ENCODE peak calls at places on chromosomes 7 and 10, in nine cellular contexts. X, R, C, J, A, Z, N, B and T are unnamed samples.

GRCh38 chr10:50988792-50989191 is 85.5 kb upstream of the PRKG1 start:
- DNase-seq in X (no peak), R (no peak), C (peak; percentile 19), J (peak; percentile 80), A (no peak), Z (no peak), N (peak; percentile 80), B (no peak), T (no peak)

GRCh38 chr7:21538936-21539335 is 3.9 kb upstream of the DNAH11 start:
- DNase-seq in X (no peak), R (no peak), C (no peak), J (no peak), A (no peak), Z (no peak), N (no peak), B (no peak), T (no peak)

GRCh38 chr7:1852781-1853618 is 182.9 kb downstream of the ELFN1 start:
- DNase-seq in X (no peak), R (no peak), C (no peak), J (no peak), A (no peak), Z (no peak), N (no peak), B (no peak), T (peak; percentile 72)

GRCh38 chr7:90933984-90934383 is 330.2 kb upstream of the FZD1 start:
- DNase-seq in X (no peak), R (no peak), C (no peak), J (no peak), A (no peak), Z (no peak), N (no peak), B (no peak), T (no peak)

GRCh38 chr7:34523233-34523918 is 134.6 kb upstream of the NPSR1 start:
- DNase-seq in X (no peak), R (no peak), C (no peak), J (no peak), A (no peak), Z (no peak), N (no peak), B (no peak), T (no peak)

GRCh38 chr10:23198940-23199767 is 7.0 kb downstream of the PTF1A start:
- DNase-seq in X (no peak), R (no peak), C (peak; percentile 74), J (no peak), A (no peak), Z (no peak), N (no peak), B (no peak), T (no peak)

GRCh38 chr7:7254908-7255307 is 72.6 kb downstream of the C1GALT1 start:
- DNase-seq in X (no peak), R (no peak), C (no peak), J (no peak), A (no peak), Z (no peak), N (no peak), B (no peak), T (no peak)

GRCh38 chr7:90621130-90621891 is 25.2 kb downstream of the CDK14 start:
- DNase-seq in X (no peak), R (no peak), C (no peak), J (no peak), A (no peak), Z (no peak), N (peak; percentile 25), B (no peak), T (no peak)

GRCh38 chr7:158368449-158368848 is 219.2 kb downstream of the PTPRN2 start:
- DNase-seq in X (no peak), R (no peak), C (no peak), J (no peak), A (no peak), Z (no peak), N (no peak), B (no peak), T (peak; percentile 52)

GRCh38 chr10:10138685-10139084 is 879.0 kb upstream of the CELF2 start:
- DNase-seq in X (no peak), R (no peak), C (no peak), J (no peak), A (no peak), Z (no peak), N (peak; percentile 4), B (no peak), T (no peak)

GRCh38 chr10:62019685-62020361 is 118.3 kb downstream of the ARID5B start:
- DNase-seq in X (no peak), R (no peak), C (no peak), J (no peak), A (no peak), Z (no peak), N (peak; percentile 52), B (no peak), T (no peak)

GRCh38 chr10:74967850-74968620 is 141.6 kb downstream of the KAT6B start:
- DNase-seq in X (no peak), R (peak; percentile 43), C (no peak), J (peak; percentile 70), A (no peak), Z (no peak), N (peak; percentile 24), B (no peak), T (no peak)

GRCh38 chr10:5381187-5381586 is 16.4 kb downstream of the UCN3 start:
- DNase-seq in X (no peak), R (no peak), C (no peak), J (no peak), A (no peak), Z (no peak), N (no peak), B (no peak), T (no peak)

GRCh38 chr10:75035975-75036708 is 75.3 kb upstream of the SAMD8 start:
- DNase-seq in X (no peak), R (no peak), C (no peak), J (peak; percentile 22), A (no peak), Z (no peak), N (peak; percentile 69), B (no peak), T (no peak)

GRCh38 chr10:25934673-25935139 is 677 bp downstream of the MYO3A start:
- DNase-seq in X (peak; percentile 18), R (peak; percentile 33), C (peak; percentile 61), J (no peak), A (no peak), Z (no peak), N (no peak), B (no peak), T (no peak)

GRCh38 chr10:31526681-31527080 is 207.7 kb downstream of the ZEB1 start:
- DNase-seq in X (no peak), R (no peak), C (no peak), J (peak; percentile 17), A (no peak), Z (no peak), N (no peak), B (no peak), T (no peak)

GRCh38 chr7:95847061-95847460 is 74.7 kb downstream of the DYNC1I1 start:
- DNase-seq in X (no peak), R (no peak), C (no peak), J (no peak), A (no peak), Z (no peak), N (no peak), B (no peak), T (no peak)

GRCh38 chr10:81920213-81920829 is 45.3 kb downstream of the NRG3 start:
- DNase-seq in X (peak; percentile 7), R (no peak), C (peak; percentile 11), J (peak; percentile 21), A (no peak), Z (no peak), N (no peak), B (no peak), T (no peak)

GRCh38 chr10:133231946-133232574 is 2.0 kb downstream of the UTF1 start:
- DNase-seq in X (no peak), R (no peak), C (no peak), J (no peak), A (no peak), Z (no peak), N (no peak), B (no peak), T (no peak)

GRCh38 chr7:143379607-143380263 is 1.4 kb upstream of the ZYX start:
- DNase-seq in X (no peak), R (no peak), C (peak; percentile 50), J (no peak), A (no peak), Z (no peak), N (no peak), B (no peak), T (no peak)

GRCh38 chr10:124983321-124983720 is 41.4 kb downstream of the ZRANB1 start:
- DNase-seq in X (no peak), R (no peak), C (no peak), J (peak; percentile 42), A (no peak), Z (no peak), N (no peak), B (no peak), T (no peak)

GRCh38 chr7:117069379-117069778 is 116.1 kb downstream of the ST7 start:
- DNase-seq in X (no peak), R (no peak), C (no peak), J (no peak), A (no peak), Z (no peak), N (no peak), B (no peak), T (no peak)